ENCODE peak calls at places on chromosomes 6 and 20, in seven cellular contexts. I, J, A, T, M, Y and U are unnamed samples.

GRCh38 chr20:63223121-63223825 is 7.3 kb upstream of the YTHDF1 start:
- DNase-seq in I (no peak), J (no peak), A (peak; percentile 50), T (peak; percentile 69), M (peak; percentile 72), Y (no peak), U (no peak)

GRCh38 chr20:49750611-49751396 is 37.1 kb upstream of the B4GALT5 start:
- DNase-seq in I (no peak), J (no peak), A (no peak), T (peak; percentile 59), M (no peak), Y (no peak), U (no peak)

GRCh38 chr20:63290677-63291472 is 2.1 kb upstream of the COL20A1 start:
- DNase-seq in I (no peak), J (no peak), A (peak; percentile 31), T (peak; percentile 90), M (peak; percentile 73), Y (no peak), U (no peak)

GRCh38 chr6:130500693-130501092 is 134.9 kb downstream of the TMEM200A start:
- DNase-seq in I (peak; percentile 82), J (no peak), A (peak; percentile 88), T (no peak), M (no peak), Y (no peak), U (no peak)

GRCh38 chr20:53162251-53162835 is 190.2 kb downstream of the TSHZ2 start:
- DNase-seq in I (no peak), J (peak; percentile 74), A (peak; percentile 64), T (no peak), M (peak; percentile 67), Y (peak; percentile 21), U (no peak)

GRCh38 chr6:111805511-111806181 is 67.6 kb downstream of the FYN start:
- DNase-seq in I (no peak), J (no peak), A (peak; percentile 77), T (peak; percentile 52), M (no peak), Y (no peak), U (no peak)

GRCh38 chr20:48706116-48706656 is 121.6 kb downstream of the PREX1 start:
- DNase-seq in I (no peak), J (peak; percentile 40), A (peak; percentile 81), T (no peak), M (no peak), Y (no peak), U (no peak)

GRCh38 chr6:159608961-159609673 is 83.9 kb downstream of the SOD2 start:
- DNase-seq in I (no peak), J (no peak), A (peak; percentile 76), T (peak; percentile 63), M (no peak), Y (no peak), U (no peak)

GRCh38 chr6:129753422-129753821 is 43.4 kb upstream of the ARHGAP18 start:
- DNase-seq in I (no peak), J (no peak), A (peak; percentile 92), T (no peak), M (no peak), Y (no peak), U (no peak)

GRCh38 chr20:43752051-43752360 is 25.2 kb upstream of the GTSF1L start:
- DNase-seq in I (no peak), J (no peak), A (no peak), T (peak; percentile 22), M (no peak), Y (no peak), U (no peak)

GRCh38 chr20:12969071-12969669 is 39.6 kb upstream of the SPTLC3 start:
- DNase-seq in I (no peak), J (no peak), A (no peak), T (no peak), M (no peak), Y (no peak), U (no peak)

GRCh38 chr20:36932476-36933426 is 18.8 kb downstream of the SAMHD1 start:
- DNase-seq in I (no peak), J (no peak), A (peak; percentile 27), T (no peak), M (no peak), Y (no peak), U (no peak)

GRCh38 chr20:31767805-31768204 is 28.7 kb downstream of the TPX2 start:
- DNase-seq in I (no peak), J (no peak), A (no peak), T (no peak), M (no peak), Y (no peak), U (no peak)
- TF ChIP-seq CTCF in I (no peak), J (no peak), A (no peak), T (no peak), M (no peak), Y (no peak), U (no peak)

DNA sequence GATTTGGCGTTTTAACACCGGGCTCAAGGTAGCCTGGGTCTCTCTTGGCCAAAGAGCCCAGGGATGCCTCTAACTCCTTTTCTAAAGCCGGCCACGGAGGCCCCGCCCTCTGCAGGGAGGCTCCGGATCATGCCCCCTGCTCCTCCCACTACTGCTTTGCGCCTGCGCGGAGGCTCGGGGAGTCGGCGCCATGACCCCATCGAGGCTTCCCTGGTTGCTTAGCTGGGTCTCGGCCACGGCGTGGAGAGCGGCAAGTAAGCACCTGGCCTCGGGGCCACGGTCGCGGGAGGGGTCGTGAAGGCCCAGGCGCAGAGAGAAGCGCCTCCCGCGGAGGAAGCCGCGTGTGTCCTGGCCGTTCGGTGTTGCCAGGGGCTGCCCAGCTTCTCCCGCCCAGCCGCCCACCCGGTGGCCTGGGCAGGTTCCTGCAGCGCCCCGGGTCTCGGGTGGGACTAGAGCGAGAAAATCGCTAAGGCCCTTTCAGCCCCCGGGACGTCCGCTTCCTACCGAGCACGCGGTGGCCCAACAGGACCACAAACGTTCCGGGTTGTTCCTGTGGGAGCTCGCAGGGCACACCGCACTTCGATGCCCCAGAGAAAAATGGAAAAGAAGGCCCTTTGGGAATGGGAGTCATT is at the start of gene SDHAF4:
- DNase-seq in I (peak; percentile 42), J (peak; percentile 96), A (peak; percentile 89), T (peak; percentile 96), M (peak; percentile 96), Y (peak; percentile 86), U (peak; percentile 97)
- TF ChIP-seq CTCF in I (no peak), J (no peak), A (no peak), T (no peak), M (no peak), Y (peak; percentile 26), U (peak; percentile 37)

DNA sequence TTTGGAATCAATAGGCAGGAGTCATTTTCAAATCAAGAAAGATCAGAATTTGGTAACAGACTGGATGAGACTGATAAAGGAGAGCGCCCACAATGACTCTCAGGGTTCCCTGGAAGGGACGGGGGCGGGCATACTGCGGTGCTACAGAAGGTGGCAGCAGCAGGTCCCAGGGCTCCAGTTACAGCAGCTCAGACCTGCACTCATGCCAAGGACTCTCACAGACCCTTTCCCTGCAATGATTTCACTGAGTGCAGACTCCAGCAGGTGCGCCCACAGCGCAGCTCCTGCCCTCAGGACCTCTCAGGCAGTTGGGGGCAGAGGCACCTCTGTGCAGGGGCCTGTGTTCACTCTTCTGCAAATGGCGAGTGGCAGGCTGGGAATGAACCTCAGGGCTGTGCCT is 359.8 kb downstream of the ZFAND3 start:
- DNase-seq in I (no peak), J (no peak), A (no peak), T (no peak), M (no peak), Y (no peak), U (no peak)
- TF ChIP-seq CTCF in I (no peak), J (no peak), A (peak; percentile 13), T (no peak), M (no peak), Y (no peak), U (no peak)

DNA sequence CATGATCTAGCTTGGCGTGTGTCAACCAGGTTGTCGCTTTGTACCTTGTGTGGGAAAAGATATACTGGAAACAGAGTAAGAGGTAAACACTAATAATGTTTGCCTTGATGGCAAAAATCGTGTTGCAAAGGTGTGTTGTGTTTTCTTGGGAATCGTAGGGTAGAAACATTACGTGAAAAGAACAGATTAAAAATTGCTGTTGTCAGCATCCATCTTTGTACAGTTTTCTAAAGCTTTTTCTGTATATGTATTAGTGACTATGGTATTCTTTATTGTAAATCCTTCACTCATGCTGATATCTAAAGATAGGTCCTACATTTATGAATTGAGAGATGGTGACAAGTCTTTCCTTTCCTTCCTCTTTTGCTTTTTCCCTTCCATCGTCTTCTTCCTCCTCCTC is 116.9 kb downstream of the RPS12 start:
- DNase-seq in I (no peak), J (no peak), A (no peak), T (no peak), M (no peak), Y (no peak), U (no peak)
- TF ChIP-seq CTCF in I (no peak), J (no peak), A (no peak), T (no peak), M (no peak), Y (no peak), U (no peak)